ENCODE peak calls at places on chromosomes 5 and 9, in six cellular contexts. V is AG04450, X is astrocyte of the spinal cord, W is dorsolateral prefrontal cortex, H is foreskin fibroblast, C is neuronal stem cell. A is an unnamed sample.

GRCh38 chr5:57174850-57175525 is 1.1 kb downstream of the GPBP1 start:
- DNase-seq in W (no peak), H (no peak), V (no peak), X (no peak), C (no peak), A (no peak)

GRCh38 chr5:175652741-175653663 is 4.9 kb upstream of the HRH2 start:
- DNase-seq in W (no peak), V (no peak), C (no peak), H (no peak), X (no peak), A (no peak)

GRCh38 chr9:36268007-36268427 is 9.8 kb upstream of the GNE start:
- DNase-seq in W (no peak), C (no peak), H (peak; percentile 29), V (no peak), X (peak; percentile 12), A (no peak)

GRCh38 chr5:86983208-86983607 is 284.5 kb upstream of the RASA1 start:
- DNase-seq in W (no peak), X (no peak), C (no peak), H (no peak), V (no peak), A (no peak)

GRCh38 chr9:118331622-118332045 is 627.4 kb downstream of the TLR4 start:
- DNase-seq in X (peak; percentile 78), C (no peak), W (no peak), H (peak; percentile 3), V (no peak), A (peak; percentile 73)

GRCh38 chr5:127582723-127583370 is 65.4 kb downstream of the PRRC1 start:
- DNase-seq in C (no peak), V (no peak), X (peak; percentile 7), H (no peak), W (no peak), A (no peak)

GRCh38 chr5:148446591-148446990 is 62.8 kb downstream of the FBXO38 start:
- DNase-seq in C (no peak), X (no peak), H (no peak), V (no peak), W (no peak), A (no peak)

GRCh38 chr9:21556581-21557427 is 74.7 kb upstream of the IFNE start:
- DNase-seq in C (no peak), W (no peak), V (no peak), H (no peak), X (peak; percentile 54), A (no peak)

GRCh38 chr9:114303977-114304376 is 18.9 kb upstream of the ORM1 start:
- DNase-seq in W (no peak), C (no peak), H (no peak), X (no peak), V (no peak), A (no peak)

GRCh38 chr9:97558701-97559101 is 57.2 kb downstream of the TMOD1 start:
- DNase-seq in X (no peak), V (no peak), C (no peak), H (no peak), W (no peak), A (no peak)

GRCh38 chr9:114382951-114383865 is 4.6 kb downstream of the AKNA start:
- DNase-seq in V (no peak), C (no peak), W (no peak), H (peak; percentile 48), X (peak; percentile 30), A (peak; percentile 41)

GRCh38 chr9:35287986-35288515 is 126.2 kb downstream of the UNC13B start:
- DNase-seq in C (no peak), V (no peak), H (no peak), X (no peak), W (no peak), A (no peak)

GRCh38 chr9:2622361-2623045 is 916 bp downstream of the VLDLR start:
- DNase-seq in H (peak; percentile 13), W (peak; percentile 46), C (peak; percentile 29), V (no peak), X (no peak), A (no peak)

GRCh38 chr5:91643796-91644195 is 260.7 kb upstream of the ARRDC3 start:
- DNase-seq in X (peak; percentile 65), V (no peak), W (no peak), C (no peak), H (peak; percentile 7), A (peak; percentile 15)

GRCh38 chr9:108897324-108898096 is 35.4 kb downstream of the ACTL7A start:
- DNase-seq in X (no peak), C (no peak), W (no peak), H (no peak), V (no peak), A (no peak)

GRCh38 chr5:99449786-99450185 is 521.0 kb upstream of the CHD1 start:
- DNase-seq in C (no peak), X (peak; percentile 76), H (no peak), V (no peak), W (no peak), A (no peak)

GRCh38 chr9:5052858-5053257 is 67.8 kb downstream of the JAK2 start:
- DNase-seq in X (peak; percentile 14), C (no peak), W (no peak), H (peak; percentile 40), V (peak; percentile 64), A (peak; percentile 2)

GRCh38 chr5:64003966-64004365 is 41.7 kb upstream of the HTR1A start:
- DNase-seq in W (no peak), V (no peak), X (no peak), H (no peak), C (no peak), A (no peak)

GRCh38 chr5:40479939-40480338 is 199.8 kb upstream of the PTGER4 start:
- DNase-seq in V (no peak), H (no peak), W (no peak), C (no peak), X (no peak), A (no peak)

GRCh38 chr9:21801683-21802417 is 586 bp upstream of the MTAP start:
- DNase-seq in V (peak; percentile 50), C (peak; percentile 68), W (peak; percentile 62), H (peak; percentile 78), X (peak; percentile 91), A (no peak)

GRCh38 chr5:145389047-145389446 is 446.1 kb downstream of the PRELID2 start:
- DNase-seq in W (no peak), V (no peak), X (no peak), C (no peak), H (no peak), A (no peak)

GRCh38 chr5:165138261-165138660 is 1632.8 kb downstream of the MAT2B start:
- DNase-seq in X (peak; percentile 22), W (no peak), H (no peak), V (no peak), C (peak; percentile 30), A (no peak)

GRCh38 chr5:165139262-165139661 is 1633.8 kb downstream of the MAT2B start:
- DNase-seq in W (no peak), H (no peak), X (no peak), V (no peak), C (no peak), A (no peak)

GRCh38 chr5:165139730-165140129 is 1634.3 kb downstream of the MAT2B start:
- DNase-seq in W (no peak), X (no peak), C (no peak), H (no peak), V (no peak), A (no peak)

GRCh38 chr5:165149439-165149838 is 1644.0 kb downstream of the MAT2B start:
- DNase-seq in V (no peak), H (no peak), W (no peak), C (no peak), X (no peak), A (no peak)

GRCh38 chr5:165143727-165144210 is 1638.3 kb downstream of the MAT2B start:
- DNase-seq in C (no peak), V (no peak), H (no peak), X (no peak), W (no peak), A (no peak)
- H3K4me3 ChIP-seq in C (no peak overlapping the region), V (no peak overlapping the region), H (no peak overlapping the region), X (no peak overlapping the region), W (no peak overlapping the region), A (no peak overlapping the region)

GRCh38 chr5:122078116-122078865 is at the start of gene LOX:
- DNase-seq in W (no peak), V (peak; percentile 91), C (peak; percentile 49), X (peak; percentile 96), H (peak; percentile 97), A (peak; percentile 95)

GRCh38 chr5:122077451-122078115 is 476 bp downstream of the LOX start:
- DNase-seq in V (no peak), X (no peak), W (no peak), H (no peak), C (peak; percentile 39), A (no peak)

GRCh38 chr5:122076669-122077450 is 1.2 kb downstream of the LOX start:
- DNase-seq in W (peak; percentile 61), C (peak; percentile 67), V (no peak), H (peak; percentile 64), X (peak; percentile 83), A (peak; percentile 46)

GRCh38 chr5:122073864-122074263 is 4.2 kb downstream of the LOX start:
- DNase-seq in W (no peak), V (no peak), X (no peak), H (no peak), C (no peak), A (no peak)

DNA sequence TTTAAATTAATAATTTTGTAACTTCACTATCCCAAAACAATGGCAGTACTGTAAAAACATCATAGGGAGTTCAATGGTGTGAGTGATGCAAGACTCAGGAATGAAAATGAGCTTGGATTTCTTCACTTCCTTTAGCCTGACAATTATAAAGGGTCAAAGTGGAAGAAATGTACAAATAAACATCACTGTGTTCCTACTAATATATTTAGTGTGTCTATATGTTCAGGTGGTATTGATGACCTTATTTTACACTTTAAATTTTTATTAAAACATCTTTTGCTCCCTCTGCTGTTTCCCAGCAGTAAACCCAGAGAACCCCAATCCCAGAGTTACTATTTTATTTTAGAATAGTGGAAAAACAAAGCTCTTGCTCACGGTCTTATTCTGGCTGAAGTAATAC is 2.0 kb downstream of the LOX start:
- DNase-seq in W (no peak), V (no peak), H (no peak), X (peak; percentile 50), C (no peak), A (no peak)
- H3K4me3 ChIP-seq in W (peak overlapping the region; percentile 53), V (peak overlapping the region; percentile 92), H (peak overlapping the region; percentile 93), X (peak overlapping the region; percentile 88), C (no peak overlapping the region), A (peak overlapping the region; percentile 93)

GRCh38 chr9:134408389-134408788 is 82.1 kb downstream of the RXRA start:
- DNase-seq in V (no peak), H (no peak), W (no peak), C (no peak), X (no peak), A (no peak)

GRCh38 chr9:134406366-134407122 is 80.3 kb downstream of the RXRA start:
- DNase-seq in H (peak; percentile 9), W (peak; percentile 58), C (no peak), V (no peak), X (no peak), A (no peak)

GRCh38 chr9:134405527-134405926 is 79.3 kb downstream of the RXRA start:
- DNase-seq in H (no peak), V (no peak), X (no peak), C (no peak), W (no peak), A (no peak)

GRCh38 chr9:134408939-134409737 is 82.9 kb downstream of the RXRA start:
- DNase-seq in C (no peak), W (no peak), V (no peak), H (no peak), X (no peak), A (no peak)

GRCh38 chr9:134407123-134407779 is 81.0 kb downstream of the RXRA start:
- DNase-seq in V (peak; percentile 71), W (peak; percentile 89), H (peak; percentile 88), X (peak; percentile 88), C (peak; percentile 37), A (peak; percentile 80)
- H3K4me3 ChIP-seq in V (peak overlapping the region; percentile 37), W (peak overlapping the region; percentile 50), H (peak overlapping the region; percentile 39), X (peak overlapping the region; percentile 22), C (peak overlapping the region; percentile 29), A (peak overlapping the region; percentile 27)

GRCh38 chr5:151775025-151775606 is 3.4 kb downstream of the G3BP1 start:
- DNase-seq in C (no peak), H (no peak), V (no peak), X (no peak), W (no peak), A (no peak)
- H3K4me3 ChIP-seq in C (no peak overlapping the region), H (peak overlapping the region; percentile 95), V (peak overlapping the region; percentile 91), X (no peak overlapping the region), W (no peak overlapping the region), A (no peak overlapping the region)

A was measured in skeletal muscle cell.